ENCODE peak calls at places on chromosome 6, in ten cellular contexts. E is colonic mucosa; K is fibroblast of pulmonary artery; O is activated CD8-positive, alpha-beta T cell treated with anti-CD3 and anti-CD28 coated beads for 36 hours; A is heart left ventricle; R is AG09309; H is GM13976; N is PC-9; P is dorsolateral prefrontal cortex; S is lung. X is an unnamed sample.

GRCh38 chr6:10140824-10141223 is 274.1 kb downstream of the TFAP2A start:
- DNase-seq in E (no peak), K (peak), O (no peak), A (no peak), R (no peak), H (no peak), N (no peak), P (no peak), S (no peak), X (no peak)

GRCh38 chr6:26199773-26200728 is 112.8 kb downstream of the HFE start:
- DNase-seq in E (no peak), K (peak), O (no peak), A (peak), R (no peak), H (no peak), N (no peak), P (no peak), S (no peak), X (no peak)

GRCh38 chr6:96909826-96910225 is 12.1 kb upstream of the NDUFAF4 start:
- DNase-seq in E (peak), K (no peak), O (no peak), A (no peak), R (no peak), H (no peak), N (no peak), P (no peak), S (no peak), X (no peak)

GRCh38 chr6:10837692-10837996 is 695 bp downstream of the MAK start:
- DNase-seq in E (peak), K (peak), O (peak), A (no peak), R (no peak), H (peak), N (no peak), P (no peak), S (no peak), X (peak)

GRCh38 chr6:155611742-155612141 is 156.1 kb upstream of the NOX3 start:
- DNase-seq in E (no peak), K (no peak), O (no peak), A (no peak), R (no peak), H (no peak), N (no peak), P (no peak), S (no peak), X (no peak)

GRCh38 chr6:136180729-136181128 is 69.4 kb downstream of the MTFR2 start:
- DNase-seq in E (no peak), K (no peak), O (no peak), A (no peak), R (no peak), H (no peak), N (no peak), P (no peak), S (no peak), X (no peak)

GRCh38 chr6:106005013-106005412 is 81.1 kb upstream of the PRDM1 start:
- DNase-seq in E (no peak), K (no peak), O (no peak), A (no peak), R (no peak), H (no peak), N (no peak), P (no peak), S (no peak), X (no peak)

GRCh38 chr6:136037885-136038460 is 186.5 kb downstream of the PDE7B start:
- DNase-seq in E (no peak), K (peak), O (no peak), A (peak), R (peak), H (no peak), N (no peak), P (peak), S (no peak), X (no peak)

GRCh38 chr6:17886891-17887290 is 100.5 kb downstream of the KIF13A start:
- DNase-seq in E (no peak), K (no peak), O (no peak), A (no peak), R (no peak), H (no peak), N (no peak), P (no peak), S (no peak), X (no peak)

GRCh38 chr6:31118178-31118577 is 2.1 kb downstream of the CDSN start:
- DNase-seq in E (no peak), K (no peak), O (no peak), A (peak), R (no peak), H (no peak), N (no peak), P (no peak), S (no peak), X (no peak)

GRCh38 chr6:118752803-118753202 is 101.4 kb upstream of the CEP85L start:
- DNase-seq in E (no peak), K (no peak), O (no peak), A (no peak), R (no peak), H (no peak), N (no peak), P (no peak), S (no peak), X (no peak)

GRCh38 chr6:4008324-4009047 is 70.5 kb downstream of the FAM217A start:
- DNase-seq in E (no peak), K (peak), O (no peak), A (no peak), R (peak), H (peak), N (no peak), P (no peak), S (no peak), X (peak)

GRCh38 chr6:42367353-42368011 is 84.2 kb downstream of the TRERF1 start:
- DNase-seq in E (no peak), K (peak), O (peak), A (no peak), R (no peak), H (peak), N (no peak), P (no peak), S (peak), X (no peak)

GRCh38 chr6:152750694-152751093 is at the start of gene VIP:
- DNase-seq in E (no peak), K (peak), O (no peak), A (no peak), R (peak), H (no peak), N (no peak), P (no peak), S (no peak), X (no peak)

GRCh38 chr6:98824163-98824906 is 10.0 kb upstream of the POU3F2 start:
- DNase-seq in E (no peak), K (no peak), O (no peak), A (no peak), R (no peak), H (peak), N (no peak), P (no peak), S (no peak), X (no peak)

GRCh38 chr6:161038229-161039003 is 46.8 kb downstream of the MAP3K4 start:
- DNase-seq in E (peak), K (peak), O (no peak), A (no peak), R (peak), H (peak), N (no peak), P (no peak), S (no peak), X (no peak)

GRCh38 chr6:166684866-166685265 is 57.8 kb upstream of the RPS6KA2 start:
- DNase-seq in E (no peak), K (no peak), O (no peak), A (no peak), R (no peak), H (no peak), N (no peak), P (no peak), S (no peak), X (no peak)

GRCh38 chr6:50358113-50358512 is 308.4 kb upstream of the DEFB112 start:
- DNase-seq in E (no peak), K (no peak), O (no peak), A (no peak), R (no peak), H (no peak), N (no peak), P (no peak), S (no peak), X (no peak)

GRCh38 chr6:50353603-50354002 is 303.9 kb upstream of the DEFB112 start:
- DNase-seq in E (no peak), K (no peak), O (no peak), A (no peak), R (no peak), H (no peak), N (no peak), P (no peak), S (no peak), X (no peak)
- TF ChIP-seq CTCF in E (no peak), K (no peak), O (no peak), A (no peak), R (no peak), H (no peak), N (no peak), P (no peak), S (no peak), X (no peak)

DNA sequence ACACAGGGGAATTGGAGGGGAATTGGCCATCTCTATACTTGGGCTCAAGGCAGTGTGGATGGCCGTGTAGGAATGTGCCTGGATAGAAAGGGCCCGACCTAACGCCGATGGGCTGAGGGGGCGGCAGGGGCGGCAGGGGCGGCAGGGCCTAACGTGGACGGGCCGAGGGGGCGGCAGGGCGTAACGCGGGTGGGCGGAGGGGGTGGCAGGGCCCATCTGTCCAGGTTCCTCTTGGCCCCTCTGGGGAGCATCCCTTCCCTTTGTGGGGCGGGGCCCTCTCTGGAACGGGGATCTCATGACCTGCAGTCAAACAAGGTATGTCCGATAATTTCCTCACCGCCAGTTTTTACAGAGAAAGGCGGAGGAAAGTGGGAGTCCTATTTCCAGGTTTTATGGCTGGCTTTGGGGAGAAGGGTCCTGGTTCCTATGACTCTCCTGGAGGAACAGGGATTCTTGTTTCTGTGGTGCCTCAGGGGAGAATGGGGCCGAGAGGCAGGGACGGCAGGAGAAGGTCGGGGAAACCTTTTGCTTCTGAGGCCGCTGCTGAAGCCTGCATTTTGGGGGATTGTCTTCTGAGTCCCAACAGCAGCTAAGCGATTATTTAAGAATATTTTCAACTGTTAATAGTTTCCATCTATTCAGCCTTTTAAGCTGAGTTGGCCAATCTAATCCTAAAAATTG is 100.8 kb upstream of the FRMD1 start:
- DNase-seq in E (peak), K (no peak), O (no peak), A (no peak), R (no peak), H (no peak), N (no peak), P (no peak), S (no peak), X (no peak)
- TF ChIP-seq CTCF in E (no peak), K (no peak), O (no peak), A (no peak), R (no peak), H (no peak), N (no peak), P (no peak), S (no peak), X (no peak)

GRCh38 chr6:94074764-94075163 is 655.4 kb upstream of the EPHA7 start:
- DNase-seq in E (no peak), K (no peak), O (no peak), A (no peak), R (no peak), H (no peak), N (no peak), P (no peak), S (no peak), X (no peak)

DNA sequence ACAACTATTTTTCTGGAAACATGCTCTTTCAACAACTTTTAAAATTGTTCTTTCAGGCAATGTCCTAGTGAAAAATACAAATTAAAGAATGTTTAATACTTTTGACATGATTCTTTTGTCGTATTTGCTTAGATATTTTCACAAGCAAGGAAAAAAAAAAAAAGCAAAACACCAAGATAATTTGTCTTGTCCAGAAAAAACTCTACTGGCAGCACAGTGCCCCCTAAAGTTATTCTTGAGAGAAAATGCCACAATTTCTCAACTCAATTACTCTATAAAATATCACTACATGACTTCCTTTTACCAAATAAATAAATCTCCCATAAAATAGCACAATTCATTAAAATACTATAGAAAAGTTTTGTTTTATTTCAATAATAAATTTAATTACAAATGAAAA is 652.5 kb upstream of the EPHA7 start:
- DNase-seq in E (no peak), K (peak), O (no peak), A (no peak), R (no peak), H (no peak), N (no peak), P (no peak), S (no peak), X (no peak)
- TF ChIP-seq CTCF in E (no peak), K (peak), O (no peak), A (peak), R (no peak), H (no peak), N (peak), P (peak), S (no peak), X (no peak)

DNA sequence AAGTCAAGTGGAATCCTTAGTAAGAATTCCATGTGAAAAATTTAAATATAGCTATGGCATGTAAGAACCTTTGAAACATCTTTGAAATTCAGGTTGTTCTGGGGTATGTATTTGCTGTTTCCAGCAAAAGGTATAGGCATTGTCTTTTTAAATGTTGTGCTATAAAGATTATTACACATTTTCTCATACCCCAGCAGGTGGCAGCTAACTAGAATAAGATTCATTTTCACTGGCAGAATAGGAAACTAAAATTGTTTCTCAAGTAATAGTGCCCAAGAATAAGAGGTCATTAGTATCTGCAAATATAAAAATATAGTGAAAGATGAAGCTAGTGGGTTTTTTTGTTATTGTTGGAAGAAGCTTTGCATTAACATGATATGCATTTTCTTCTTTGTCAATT is 1.8 kb downstream of the GRIK2 start:
- DNase-seq in E (no peak), K (no peak), O (no peak), A (no peak), R (no peak), H (no peak), N (no peak), P (no peak), S (no peak), X (no peak)
- TF ChIP-seq CTCF in E (no peak), K (peak), O (no peak), A (peak), R (peak), H (no peak), N (peak), P (peak), S (no peak), X (no peak)

GRCh38 chr6:159232751-159233150 is 63.6 kb downstream of the FNDC1 start:
- DNase-seq in E (no peak), K (no peak), O (no peak), A (no peak), R (no peak), H (no peak), N (no peak), P (no peak), S (no peak), X (no peak)

GRCh38 chr6:159234102-159234553 is 64.9 kb downstream of the FNDC1 start:
- DNase-seq in E (no peak), K (no peak), O (no peak), A (no peak), R (no peak), H (no peak), N (no peak), P (no peak), S (no peak), X (no peak)

GRCh38 chr6:159229526-159229925 is 60.3 kb downstream of the FNDC1 start:
- DNase-seq in E (no peak), K (no peak), O (no peak), A (no peak), R (no peak), H (no peak), N (no peak), P (no peak), S (no peak), X (no peak)

GRCh38 chr6:159232106-159232645 is 63.0 kb downstream of the FNDC1 start:
- DNase-seq in E (no peak), K (no peak), O (no peak), A (no peak), R (no peak), H (no peak), N (no peak), P (no peak), S (no peak), X (no peak)

DNA sequence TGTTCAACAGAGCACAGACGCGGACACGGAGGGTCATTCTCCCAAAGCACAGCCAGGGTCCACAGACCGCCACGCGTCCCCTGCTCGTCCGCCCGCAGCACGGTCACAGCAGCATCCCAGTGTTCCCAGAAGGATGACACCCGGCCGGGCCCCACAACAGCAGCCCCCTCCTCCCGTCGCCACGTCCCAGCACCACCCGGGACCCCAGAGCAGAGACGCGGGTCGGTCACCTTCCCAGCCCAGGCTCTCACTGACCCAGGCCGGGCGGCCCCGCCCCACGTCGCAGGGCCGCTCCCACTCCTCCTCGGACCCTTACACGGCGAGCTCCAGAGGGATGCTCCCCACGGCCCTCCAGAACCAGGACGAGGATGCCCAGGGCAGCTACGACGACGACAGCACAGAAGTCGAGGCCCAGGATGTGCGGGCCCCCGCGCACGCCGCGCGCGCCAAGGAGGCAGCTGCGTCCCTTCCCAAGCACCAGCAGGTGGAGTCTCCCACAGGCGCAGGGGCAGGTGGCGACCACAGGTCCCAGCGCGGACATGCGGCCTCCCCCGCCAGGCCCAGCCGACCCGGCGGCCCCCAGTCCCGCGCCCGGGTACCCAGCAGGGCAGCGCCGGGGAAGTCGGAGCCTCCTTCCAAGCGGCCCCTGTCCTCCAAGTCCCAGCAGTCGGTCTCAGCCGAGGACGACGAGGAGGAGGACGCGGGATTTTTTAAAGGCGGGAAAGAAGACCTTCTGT is 64.3 kb downstream of the FNDC1 start:
- DNase-seq in E (no peak), K (no peak), O (no peak), A (no peak), R (no peak), H (no peak), N (no peak), P (no peak), S (no peak), X (no peak)
- TF ChIP-seq CTCF in E (no peak), K (no peak), O (no peak), A (no peak), R (no peak), H (no peak), N (no peak), P (no peak), S (no peak), X (no peak)

DNA sequence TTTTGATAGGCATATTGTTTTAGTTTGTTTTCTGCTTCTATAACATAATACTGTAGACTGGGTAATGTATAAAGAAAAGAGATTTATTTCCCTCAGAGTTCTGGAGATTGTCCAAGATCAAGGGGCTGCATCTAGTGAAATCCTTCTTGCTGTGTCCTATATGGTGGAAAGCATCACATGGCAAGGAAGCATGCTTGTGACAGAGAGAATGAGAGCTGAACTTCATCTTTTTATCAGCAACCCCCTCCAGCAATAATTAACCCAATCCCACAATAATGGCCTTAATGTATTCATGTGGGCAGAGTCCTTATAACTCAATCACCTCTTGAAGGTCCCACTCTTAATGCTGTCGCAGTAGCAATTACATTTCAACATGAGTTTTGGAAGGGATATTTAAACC is 141.4 kb downstream of the CENPW start:
- DNase-seq in E (no peak), K (no peak), O (no peak), A (no peak), R (no peak), H (no peak), N (no peak), P (no peak), S (no peak), X (no peak)
- TF ChIP-seq CTCF in E (no peak), K (no peak), O (no peak), A (no peak), R (no peak), H (no peak), N (no peak), P (no peak), S (no peak), X (no peak)

GRCh38 chr6:77740380-77740779 is 87.5 kb downstream of the MEI4 start:
- DNase-seq in E (no peak), K (peak), O (no peak), A (no peak), R (no peak), H (peak), N (no peak), P (no peak), S (no peak), X (no peak)
- TF ChIP-seq CTCF in E (peak), K (peak), O (peak), A (peak), R (peak), H (peak), N (peak), P (peak), S (no peak), X (peak)

GRCh38 chr6:56417823-56418222 is 170.4 kb upstream of the COL21A1 start:
- DNase-seq in E (no peak), K (no peak), O (no peak), A (no peak), R (no peak), H (no peak), N (no peak), P (no peak), S (no peak), X (no peak)
- TF ChIP-seq CTCF in E (no peak), K (no peak), O (no peak), A (no peak), R (no peak), H (no peak), N (no peak), P (no peak), S (no peak), X (no peak)

DNA sequence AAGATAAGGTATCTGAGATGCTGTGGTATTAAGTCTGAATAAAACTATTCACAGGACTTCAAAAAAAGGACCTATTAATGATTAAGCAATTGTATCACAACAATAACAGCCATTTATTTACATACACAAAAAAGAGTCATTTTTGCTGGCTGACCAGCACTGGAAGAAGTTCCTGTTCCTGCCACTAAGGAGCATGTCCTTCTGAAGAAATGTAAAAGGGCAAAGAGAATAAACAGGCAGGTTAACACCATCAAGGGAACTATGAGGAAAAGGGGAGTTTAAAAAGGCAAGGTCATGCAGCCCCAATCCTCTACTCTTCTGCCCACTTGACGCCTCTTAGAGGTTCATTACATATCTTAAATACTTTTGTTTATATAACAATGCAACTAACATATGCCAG is 39.3 kb downstream of the REPS1 start:
- DNase-seq in E (no peak), K (no peak), O (no peak), A (no peak), R (no peak), H (no peak), N (no peak), P (no peak), S (no peak), X (no peak)
- TF ChIP-seq CTCF in E (no peak), K (peak), O (no peak), A (no peak), R (no peak), H (no peak), N (no peak), P (no peak), S (no peak), X (no peak)

X was measured in prostate gland.